ENCODE peak calls at places on chromosomes 5 and 9, in six cellular contexts. H is aorta; D is CD8-positive, alpha-beta T cell; E is breast epithelium; Q is CD8-positive, alpha-beta memory T cell; W is Karpas-422. J is an unnamed sample.

GRCh38 chr9:23775549-23775948 is 50.5 kb downstream of the ELAVL2 start:
- DNase-seq in H (no peak), D (no peak), E (no peak), Q (no peak), W (no peak), J (no peak)

GRCh38 chr5:53930457-53930856 is 370.0 kb downstream of the NDUFS4 start:
- DNase-seq in H (no peak), D (no peak), E (no peak), Q (no peak), W (no peak), J (no peak)

GRCh38 chr5:40787986-40788385 is 10.2 kb downstream of the PRKAA1 start:
- DNase-seq in H (no peak), D (no peak), E (no peak), Q (no peak), W (no peak), J (no peak)

GRCh38 chr5:58582411-58583393 is at the start of gene RAB3C:
- DNase-seq in H (peak; percentile 95), D (no peak), E (peak; percentile 76), Q (no peak), W (peak; percentile 89), J (peak; percentile 90)

GRCh38 chr9:112810696-112811490 is 60.3 kb downstream of the SNX30 start:
- DNase-seq in H (no peak), D (no peak), E (no peak), Q (no peak), W (no peak), J (no peak)

GRCh38 chr9:105332471-105332870 is 88.0 kb downstream of the SLC44A1 start:
- DNase-seq in H (no peak), D (no peak), E (no peak), Q (no peak), W (no peak), J (no peak)

GRCh38 chr9:113543286-113544000 is 79.9 kb downstream of the RGS3 start:
- DNase-seq in H (no peak), D (no peak), E (no peak), Q (no peak), W (no peak), J (no peak)

GRCh38 chr9:37444890-37445289 is 20.4 kb downstream of the ZBTB5 start:
- DNase-seq in H (no peak), D (no peak), E (no peak), Q (no peak), W (no peak), J (no peak)

GRCh38 chr5:74251106-74252032 is 389.2 kb downstream of the ENC1 start:
- DNase-seq in H (no peak), D (no peak), E (peak; percentile 29), Q (no peak), W (no peak), J (no peak)

GRCh38 chr5:158451203-158451982 is 592.4 kb upstream of the CLINT1 start:
- DNase-seq in H (peak; percentile 83), D (no peak), E (no peak), Q (no peak), W (peak; percentile 38), J (no peak)

GRCh38 chr9:6708732-6709131 is 49.0 kb upstream of the KDM4C start:
- DNase-seq in H (no peak), D (no peak), E (no peak), Q (no peak), W (peak; percentile 61), J (no peak)

GRCh38 chr9:6703898-6704639 is 53.7 kb upstream of the KDM4C start:
- DNase-seq in H (peak; percentile 92), D (peak; percentile 92), E (peak; percentile 75), Q (peak; percentile 78), W (peak; percentile 95), J (peak; percentile 85)
- H3K27ac ChIP-seq in H (no peak overlapping the region), D (peak overlapping the region; percentile 96), E (peak overlapping the region; percentile 79), Q (peak overlapping the region; percentile 93), W (no peak overlapping the region), J (peak overlapping the region; percentile 91)

GRCh38 chr5:1030801-1031271 is 22.2 kb downstream of the NKD2 start:
- DNase-seq in H (peak; percentile 72), D (no peak), E (no peak), Q (no peak), W (no peak), J (no peak)

GRCh38 chr5:1032551-1033027 is 24.0 kb downstream of the NKD2 start:
- DNase-seq in H (peak; percentile 54), D (no peak), E (no peak), Q (no peak), W (no peak), J (no peak)

GRCh38 chr5:1032011-1032410 is 23.4 kb downstream of the NKD2 start:
- DNase-seq in H (peak; percentile 40), D (no peak), E (no peak), Q (no peak), W (no peak), J (no peak)

GRCh38 chr5:1029945-1030625 is 21.5 kb downstream of the NKD2 start:
- DNase-seq in H (peak; percentile 56), D (no peak), E (no peak), Q (no peak), W (no peak), J (no peak)

GRCh38 chr5:1031306-1031959 is 22.8 kb downstream of the NKD2 start:
- DNase-seq in H (peak; percentile 31), D (no peak), E (no peak), Q (no peak), W (no peak), J (no peak)
- H3K27ac ChIP-seq in H (no peak overlapping the region), D (no peak overlapping the region), E (no peak overlapping the region), Q (no peak overlapping the region), W (no peak overlapping the region), J (no peak overlapping the region)

DNA sequence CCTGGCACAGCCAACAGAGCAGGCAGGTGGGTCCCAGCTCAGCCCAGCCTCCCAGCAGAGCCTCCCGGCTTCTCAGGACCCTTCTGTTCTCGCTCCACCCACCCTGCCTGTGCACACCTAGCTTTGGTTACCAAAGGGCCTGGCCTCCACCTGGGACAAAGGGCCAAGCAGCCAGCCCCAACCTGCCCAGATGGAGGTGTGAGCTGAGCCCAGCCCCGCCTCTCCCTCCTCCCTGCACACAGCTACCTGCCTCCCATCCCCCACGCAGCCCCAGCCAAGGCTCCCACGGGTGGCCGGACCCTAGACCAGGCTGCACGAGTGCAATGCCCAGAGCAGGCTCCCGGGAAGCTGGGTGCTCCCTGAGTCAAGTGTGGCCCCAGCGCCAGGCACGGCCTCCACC is 5.6 kb downstream of the TPRN start:
- DNase-seq in H (no peak), D (no peak), E (no peak), Q (no peak), W (no peak), J (no peak)
- H3K27ac ChIP-seq in H (no peak overlapping the region), D (no peak overlapping the region), E (no peak overlapping the region), Q (no peak overlapping the region), W (no peak overlapping the region), J (peak overlapping the region; percentile 100)

GRCh38 chr5:134541736-134542376 is 16.4 kb downstream of the JADE2 start:
- DNase-seq in H (peak; percentile 83), D (no peak), E (no peak), Q (no peak), W (peak; percentile 70), J (no peak)

GRCh38 chr5:134543820-134544692 is 18.6 kb downstream of the JADE2 start:
- DNase-seq in H (peak; percentile 68), D (no peak), E (no peak), Q (peak; percentile 27), W (peak; percentile 89), J (no peak)

GRCh38 chr5:134538296-134538695 is 12.8 kb downstream of the JADE2 start:
- DNase-seq in H (no peak), D (no peak), E (no peak), Q (no peak), W (no peak), J (no peak)

GRCh38 chr5:134539732-134540131 is 14.3 kb downstream of the JADE2 start:
- DNase-seq in H (no peak), D (no peak), E (no peak), Q (no peak), W (no peak), J (no peak)

GRCh38 chr5:134540747-134541733 is 15.6 kb downstream of the JADE2 start:
- DNase-seq in H (no peak), D (no peak), E (no peak), Q (no peak), W (peak; percentile 77), J (no peak)
- H3K27ac ChIP-seq in H (no peak overlapping the region), D (no peak overlapping the region), E (no peak overlapping the region), Q (no peak overlapping the region), W (peak overlapping the region; percentile 98), J (no peak overlapping the region)

J was measured in caudate nucleus.